ENCODE peak calls at places on chromosomes 5 and 9, in eight cellular contexts. One of them, this sample, is unnamed.

GRCh38 chr9:121302786-121303185 is 34.8 kb downstream of the GSN start:
- DNase-seq in tibial nerve: peak; percentile 12
- DNase-seq in mesenchymal stem cell: no peak
- DNase-seq in H1: no peak
- DNase-seq in hepatocyte: no peak
- DNase-seq in GM23248: no peak
- DNase-seq in ovary: no peak
- DNase-seq in fibroblast of lung: no peak
- DNase-seq in this sample: no peak

GRCh38 chr5:176614805-176615478 is 5.0 kb upstream of the GPRIN1 start:
- DNase-seq in tibial nerve: no peak
- DNase-seq in mesenchymal stem cell: peak; percentile 79
- DNase-seq in H1: no peak
- DNase-seq in hepatocyte: no peak
- DNase-seq in GM23248: peak; percentile 88
- DNase-seq in ovary: no peak
- DNase-seq in fibroblast of lung: peak; percentile 82
- DNase-seq in this sample: no peak

GRCh38 chr5:160799160-160799559 is 52.9 kb downstream of the ATP10B start:
- DNase-seq in tibial nerve: no peak
- DNase-seq in mesenchymal stem cell: no peak
- DNase-seq in H1: no peak
- DNase-seq in hepatocyte: no peak
- DNase-seq in GM23248: no peak
- DNase-seq in ovary: no peak
- DNase-seq in fibroblast of lung: no peak
- DNase-seq in this sample: no peak

GRCh38 chr5:72167790-72168189 is 60.5 kb downstream of the MAP1B start:
- DNase-seq in tibial nerve: no peak
- DNase-seq in mesenchymal stem cell: no peak
- DNase-seq in H1: no peak
- DNase-seq in hepatocyte: no peak
- DNase-seq in GM23248: peak; percentile 85
- DNase-seq in ovary: no peak
- DNase-seq in fibroblast of lung: peak; percentile 51
- DNase-seq in this sample: no peak

GRCh38 chr5:96254980-96255681 is 177.9 kb downstream of the PCSK1 start:
- DNase-seq in tibial nerve: no peak
- DNase-seq in mesenchymal stem cell: peak; percentile 68
- DNase-seq in H1: no peak
- DNase-seq in hepatocyte: no peak
- DNase-seq in GM23248: peak; percentile 90
- DNase-seq in ovary: no peak
- DNase-seq in fibroblast of lung: peak; percentile 97
- DNase-seq in this sample: no peak

GRCh38 chr5:178304016-178304415 is 71.4 kb upstream of the PHYKPL start:
- DNase-seq in tibial nerve: no peak
- DNase-seq in mesenchymal stem cell: no peak
- DNase-seq in H1: no peak
- DNase-seq in hepatocyte: no peak
- DNase-seq in GM23248: no peak
- DNase-seq in ovary: no peak
- DNase-seq in fibroblast of lung: no peak
- DNase-seq in this sample: no peak

GRCh38 chr5:163565931-163566608 is 60.7 kb downstream of the MAT2B start:
- DNase-seq in tibial nerve: no peak
- DNase-seq in mesenchymal stem cell: peak; percentile 41
- DNase-seq in H1: no peak
- DNase-seq in hepatocyte: peak; percentile 40
- DNase-seq in GM23248: peak; percentile 55
- DNase-seq in ovary: no peak
- DNase-seq in fibroblast of lung: peak; percentile 43
- DNase-seq in this sample: peak; percentile 41

GRCh38 chr9:123513554-123513953 is 157.6 kb downstream of the CRB2 start:
- DNase-seq in tibial nerve: no peak
- DNase-seq in mesenchymal stem cell: no peak
- DNase-seq in H1: no peak
- DNase-seq in hepatocyte: no peak
- DNase-seq in GM23248: no peak
- DNase-seq in ovary: no peak
- DNase-seq in fibroblast of lung: no peak
- DNase-seq in this sample: no peak

GRCh38 chr9:107969727-107970126 is 480.2 kb upstream of the KLF4 start:
- DNase-seq in tibial nerve: no peak
- DNase-seq in mesenchymal stem cell: no peak
- DNase-seq in H1: no peak
- DNase-seq in hepatocyte: no peak
- DNase-seq in GM23248: no peak
- DNase-seq in ovary: no peak
- DNase-seq in fibroblast of lung: no peak
- DNase-seq in this sample: no peak

DNA sequence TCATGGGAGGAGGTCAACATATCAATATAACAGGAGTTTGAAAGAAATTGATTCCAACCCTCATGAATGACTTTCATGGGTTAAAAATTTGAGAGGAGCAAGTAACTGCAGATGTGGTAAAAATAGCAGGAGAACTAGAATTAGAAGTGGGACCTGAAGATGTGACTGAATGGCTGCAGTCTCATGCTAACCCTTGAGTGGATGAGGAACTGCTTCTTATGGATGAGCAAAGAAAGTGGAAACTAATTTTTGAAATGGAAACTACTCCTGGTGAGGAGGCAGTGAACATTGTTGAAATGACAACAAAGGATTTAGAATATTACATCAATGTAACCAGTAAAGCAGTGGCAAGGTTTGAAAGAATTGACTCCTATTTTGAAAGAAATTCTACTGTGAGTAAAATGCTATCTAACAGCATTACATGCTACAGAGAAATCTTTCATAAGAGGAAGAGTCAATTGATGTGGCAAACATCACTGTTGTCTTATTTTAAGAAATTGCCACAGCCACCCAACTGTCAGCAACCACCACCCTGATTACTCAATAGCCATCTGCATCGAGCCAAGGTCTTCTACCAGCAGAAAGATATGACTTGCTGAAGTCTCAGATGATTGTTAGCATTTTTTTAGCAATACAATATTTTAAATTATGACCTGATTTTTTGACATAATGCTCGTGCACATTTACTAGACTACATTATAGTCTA is 1683.3 kb downstream of the MAT2B start:
- DNase-seq in tibial nerve: no peak
- DNase-seq in mesenchymal stem cell: no peak
- DNase-seq in H1: no peak
- DNase-seq in hepatocyte: no peak
- DNase-seq in GM23248: no peak
- DNase-seq in ovary: no peak
- DNase-seq in fibroblast of lung: no peak
- DNase-seq in this sample: no peak
- H3K9me3 ChIP-seq in tibial nerve: no peaks in the 10 kb centered on the region
- H3K9me3 ChIP-seq in mesenchymal stem cell: peaks cover 2% of the 10 kb centered on the region
- H3K9me3 ChIP-seq in H1: peaks cover 9% of the 10 kb centered on the region
- H3K9me3 ChIP-seq in hepatocyte: no peaks in the 10 kb centered on the region
- H3K9me3 ChIP-seq in GM23248: no peaks in the 10 kb centered on the region
- H3K9me3 ChIP-seq in ovary: no peaks in the 10 kb centered on the region
- H3K9me3 ChIP-seq in fibroblast of lung: no peaks in the 10 kb centered on the region
- H3K9me3 ChIP-seq in this sample: no peaks in the 10 kb centered on the region

DNA sequence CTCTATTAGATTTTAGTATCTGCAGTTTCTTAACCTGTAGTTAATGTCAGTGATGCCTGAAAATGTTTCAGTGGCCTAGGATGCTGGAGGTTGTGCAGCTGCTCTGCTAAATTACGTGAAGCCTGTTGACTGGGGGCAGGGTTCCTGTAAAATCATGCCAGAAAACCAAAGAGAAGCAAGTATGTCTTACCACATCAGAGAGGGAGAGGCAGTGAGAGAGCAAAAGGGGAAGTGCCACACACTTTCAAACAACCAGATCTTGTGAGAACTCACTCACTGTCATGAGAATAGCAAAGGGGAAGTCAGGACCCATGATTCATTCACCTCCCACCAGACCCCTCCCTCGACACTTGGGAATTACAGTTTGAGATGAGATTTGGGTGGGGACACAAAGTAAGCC is 83.9 kb upstream of the CYLC2 start:
- DNase-seq in tibial nerve: no peak
- DNase-seq in mesenchymal stem cell: no peak
- DNase-seq in H1: no peak
- DNase-seq in hepatocyte: no peak
- DNase-seq in GM23248: no peak
- DNase-seq in ovary: no peak
- DNase-seq in fibroblast of lung: no peak
- DNase-seq in this sample: no peak
- H3K9me3 ChIP-seq in tibial nerve: no peaks in the 10 kb centered on the region
- H3K9me3 ChIP-seq in mesenchymal stem cell: peaks cover 6% of the 10 kb centered on the region
- H3K9me3 ChIP-seq in H1: no peaks in the 10 kb centered on the region
- H3K9me3 ChIP-seq in hepatocyte: no peaks in the 10 kb centered on the region
- H3K9me3 ChIP-seq in GM23248: no peaks in the 10 kb centered on the region
- H3K9me3 ChIP-seq in ovary: no peaks in the 10 kb centered on the region
- H3K9me3 ChIP-seq in fibroblast of lung: no peaks in the 10 kb centered on the region
- H3K9me3 ChIP-seq in this sample: no peaks in the 10 kb centered on the region

GRCh38 chr5:35924122-35924949 is 14.1 kb downstream of the CAPSL start:
- DNase-seq in tibial nerve: no peak
- DNase-seq in mesenchymal stem cell: peak; percentile 25
- DNase-seq in H1: no peak
- DNase-seq in hepatocyte: no peak
- DNase-seq in GM23248: peak; percentile 94
- DNase-seq in ovary: no peak
- DNase-seq in fibroblast of lung: peak; percentile 47
- DNase-seq in this sample: no peak

GRCh38 chr5:35920890-35921289 is 17.5 kb downstream of the CAPSL start:
- DNase-seq in tibial nerve: no peak
- DNase-seq in mesenchymal stem cell: peak; percentile 26
- DNase-seq in H1: no peak
- DNase-seq in hepatocyte: peak; percentile 21
- DNase-seq in GM23248: peak; percentile 26
- DNase-seq in ovary: no peak
- DNase-seq in fibroblast of lung: no peak
- DNase-seq in this sample: no peak

GRCh38 chr5:35922468-35922867 is 16.0 kb downstream of the CAPSL start:
- DNase-seq in tibial nerve: no peak
- DNase-seq in mesenchymal stem cell: no peak
- DNase-seq in H1: no peak
- DNase-seq in hepatocyte: no peak
- DNase-seq in GM23248: no peak
- DNase-seq in ovary: no peak
- DNase-seq in fibroblast of lung: no peak
- DNase-seq in this sample: no peak

GRCh38 chr5:35921930-35922329 is 16.5 kb downstream of the CAPSL start:
- DNase-seq in tibial nerve: no peak
- DNase-seq in mesenchymal stem cell: no peak
- DNase-seq in H1: no peak
- DNase-seq in hepatocyte: no peak
- DNase-seq in GM23248: no peak
- DNase-seq in ovary: no peak
- DNase-seq in fibroblast of lung: no peak
- DNase-seq in this sample: no peak

GRCh38 chr5:35919191-35919590 is 19.2 kb downstream of the CAPSL start:
- DNase-seq in tibial nerve: no peak
- DNase-seq in mesenchymal stem cell: peak; percentile 37
- DNase-seq in H1: no peak
- DNase-seq in hepatocyte: peak; percentile 12
- DNase-seq in GM23248: peak; percentile 83
- DNase-seq in ovary: no peak
- DNase-seq in fibroblast of lung: peak; percentile 62
- DNase-seq in this sample: no peak
- H3K9me3 ChIP-seq in tibial nerve: no peaks in the 10 kb centered on the region
- H3K9me3 ChIP-seq in mesenchymal stem cell: no peaks in the 10 kb centered on the region
- H3K9me3 ChIP-seq in H1: no peaks in the 10 kb centered on the region
- H3K9me3 ChIP-seq in hepatocyte: no peaks in the 10 kb centered on the region
- H3K9me3 ChIP-seq in GM23248: no peaks in the 10 kb centered on the region
- H3K9me3 ChIP-seq in ovary: no peaks in the 10 kb centered on the region
- H3K9me3 ChIP-seq in fibroblast of lung: no peaks in the 10 kb centered on the region
- H3K9me3 ChIP-seq in this sample: no peaks in the 10 kb centered on the region

GRCh38 chr5:35899805-35900204 is 38.6 kb downstream of the CAPSL start:
- DNase-seq in tibial nerve: no peak
- DNase-seq in mesenchymal stem cell: no peak
- DNase-seq in H1: no peak
- DNase-seq in hepatocyte: no peak
- DNase-seq in GM23248: no peak
- DNase-seq in ovary: no peak
- DNase-seq in fibroblast of lung: no peak
- DNase-seq in this sample: no peak

GRCh38 chr5:35890021-35890740 is 33.5 kb downstream of the IL7R start:
- DNase-seq in tibial nerve: no peak
- DNase-seq in mesenchymal stem cell: no peak
- DNase-seq in H1: no peak
- DNase-seq in hepatocyte: no peak
- DNase-seq in GM23248: no peak
- DNase-seq in ovary: no peak
- DNase-seq in fibroblast of lung: peak; percentile 65
- DNase-seq in this sample: no peak

GRCh38 chr5:35898952-35899351 is 39.5 kb downstream of the CAPSL start:
- DNase-seq in tibial nerve: no peak
- DNase-seq in mesenchymal stem cell: no peak
- DNase-seq in H1: no peak
- DNase-seq in hepatocyte: no peak
- DNase-seq in GM23248: no peak
- DNase-seq in ovary: no peak
- DNase-seq in fibroblast of lung: no peak
- DNase-seq in this sample: no peak

DNA sequence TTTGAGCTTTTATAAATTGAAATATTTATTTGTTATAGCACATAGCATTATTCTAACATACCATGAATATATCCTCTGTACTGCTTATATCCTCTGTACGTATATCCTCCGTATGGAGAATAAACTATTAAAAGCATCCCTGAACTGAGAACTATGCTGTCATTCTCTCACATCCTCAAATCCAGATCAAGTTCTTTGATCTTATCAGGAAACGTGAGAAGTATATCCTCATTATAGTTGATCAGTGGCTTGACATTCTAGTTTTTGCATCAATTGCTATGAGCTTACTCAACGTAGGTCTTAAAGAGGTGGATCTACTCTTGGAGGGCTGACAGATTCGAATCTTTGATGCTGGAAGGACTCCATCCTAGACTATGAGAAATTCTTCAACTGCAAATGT is 37.4 kb downstream of the IL7R start:
- DNase-seq in tibial nerve: no peak
- DNase-seq in mesenchymal stem cell: no peak
- DNase-seq in H1: no peak
- DNase-seq in hepatocyte: no peak
- DNase-seq in GM23248: no peak
- DNase-seq in ovary: no peak
- DNase-seq in fibroblast of lung: no peak
- DNase-seq in this sample: no peak
- H3K9me3 ChIP-seq in tibial nerve: no peaks in the 10 kb centered on the region
- H3K9me3 ChIP-seq in mesenchymal stem cell: no peaks in the 10 kb centered on the region
- H3K9me3 ChIP-seq in H1: no peaks in the 10 kb centered on the region
- H3K9me3 ChIP-seq in hepatocyte: no peaks in the 10 kb centered on the region
- H3K9me3 ChIP-seq in GM23248: no peaks in the 10 kb centered on the region
- H3K9me3 ChIP-seq in ovary: no peaks in the 10 kb centered on the region
- H3K9me3 ChIP-seq in fibroblast of lung: no peaks in the 10 kb centered on the region
- H3K9me3 ChIP-seq in this sample: no peaks in the 10 kb centered on the region

GRCh38 chr5:6181871-6182270 is 196.5 kb downstream of the MED10 start:
- DNase-seq in tibial nerve: no peak
- DNase-seq in mesenchymal stem cell: no peak
- DNase-seq in H1: no peak
- DNase-seq in hepatocyte: no peak
- DNase-seq in GM23248: no peak
- DNase-seq in ovary: no peak
- DNase-seq in fibroblast of lung: no peak
- DNase-seq in this sample: no peak
- H3K9me3 ChIP-seq in tibial nerve: no peaks in the 10 kb centered on the region
- H3K9me3 ChIP-seq in mesenchymal stem cell: no peaks in the 10 kb centered on the region
- H3K9me3 ChIP-seq in H1: no peaks in the 10 kb centered on the region
- H3K9me3 ChIP-seq in hepatocyte: no peaks in the 10 kb centered on the region
- H3K9me3 ChIP-seq in GM23248: no peaks in the 10 kb centered on the region
- H3K9me3 ChIP-seq in ovary: no peaks in the 10 kb centered on the region
- H3K9me3 ChIP-seq in fibroblast of lung: no peaks in the 10 kb centered on the region
- H3K9me3 ChIP-seq in this sample: no peaks in the 10 kb centered on the region

GRCh38 chr9:5787759-5788329 is 45.1 kb downstream of the ERMP1 start:
- DNase-seq in tibial nerve: no peak
- DNase-seq in mesenchymal stem cell: peak; percentile 35
- DNase-seq in H1: no peak
- DNase-seq in hepatocyte: no peak
- DNase-seq in GM23248: no peak
- DNase-seq in ovary: no peak
- DNase-seq in fibroblast of lung: no peak
- DNase-seq in this sample: no peak
- H3K9me3 ChIP-seq in tibial nerve: no peaks in the 10 kb centered on the region
- H3K9me3 ChIP-seq in mesenchymal stem cell: no peaks in the 10 kb centered on the region
- H3K9me3 ChIP-seq in H1: no peaks in the 10 kb centered on the region
- H3K9me3 ChIP-seq in hepatocyte: no peaks in the 10 kb centered on the region
- H3K9me3 ChIP-seq in GM23248: no peaks in the 10 kb centered on the region
- H3K9me3 ChIP-seq in ovary: no peaks in the 10 kb centered on the region
- H3K9me3 ChIP-seq in fibroblast of lung: no peaks in the 10 kb centered on the region
- H3K9me3 ChIP-seq in this sample: no peaks in the 10 kb centered on the region

This sample was measured in Caco-2.